ENCODE peak calls at places on chromosomes 1 and 21, in nine cellular contexts. V, E, U, P, R, Q, G, L and W are unnamed samples.

GRCh38 chr1:244083544-244083943 is 32.5 kb downstream of the ZBTB18 start:
- DNase-seq in V (no peak), E (no peak), U (no peak), P (no peak), R (no peak), Q (no peak), G (no peak), L (no peak), W (no peak)

GRCh38 chr1:41493117-41493536 is 8.6 kb upstream of the EDN2 start:
- DNase-seq in V (no peak), E (no peak), U (no peak), P (peak), R (no peak), Q (peak), G (no peak), L (peak), W (no peak)

GRCh38 chr1:167266965-167267364 is 46.3 kb downstream of the POU2F1 start:
- DNase-seq in V (no peak), E (no peak), U (no peak), P (no peak), R (no peak), Q (no peak), G (no peak), L (no peak), W (no peak)

GRCh38 chr1:150236614-150236934 is 662 bp upstream of the ANP32E start:
- DNase-seq in V (no peak), E (no peak), U (no peak), P (no peak), R (no peak), Q (no peak), G (no peak), L (no peak), W (no peak)

GRCh38 chr1:229884765-229885164 is 182.3 kb upstream of the GALNT2 start:
- DNase-seq in V (no peak), E (peak), U (no peak), P (peak), R (peak), Q (no peak), G (no peak), L (peak), W (no peak)

GRCh38 chr1:41366428-41367101 is 5.3 kb downstream of the FOXO6 start:
- DNase-seq in V (no peak), E (peak), U (no peak), P (peak), R (peak), Q (no peak), G (no peak), L (peak), W (no peak)

GRCh38 chr1:68136187-68136586 is 85.8 kb upstream of the DIRAS3 start:
- DNase-seq in V (no peak), E (no peak), U (no peak), P (no peak), R (no peak), Q (peak), G (no peak), L (no peak), W (no peak)

GRCh38 chr1:28235746-28236655 is at the start of gene ATP5IF1:
- DNase-seq in V (peak), E (peak), U (peak), P (peak), R (peak), Q (peak), G (peak), L (peak), W (peak)

GRCh38 chr21:42061866-42062542 is 9.1 kb upstream of the UMODL1 start:
- DNase-seq in V (no peak), E (no peak), U (peak), P (no peak), R (no peak), Q (no peak), G (no peak), L (no peak), W (no peak)

GRCh38 chr1:62301726-62302390 is 17.4 kb downstream of the KANK4 start:
- DNase-seq in V (no peak), E (no peak), U (no peak), P (no peak), R (no peak), Q (no peak), G (no peak), L (no peak), W (no peak)

GRCh38 chr1:220655961-220656720 is 34.0 kb upstream of the C1orf115 start:
- DNase-seq in V (no peak), E (no peak), U (no peak), P (no peak), R (no peak), Q (no peak), G (no peak), L (no peak), W (no peak)

GRCh38 chr1:154765970-154766369 is 104.1 kb downstream of the KCNN3 start:
- DNase-seq in V (peak), E (peak), U (no peak), P (peak), R (no peak), Q (peak), G (peak), L (no peak), W (no peak)

GRCh38 chr1:32055426-32055825 is 17.3 kb upstream of the TMEM39B start:
- DNase-seq in V (no peak), E (no peak), U (no peak), P (no peak), R (no peak), Q (no peak), G (no peak), L (no peak), W (no peak)

GRCh38 chr1:8197493-8198282 is 120.2 kb upstream of the SLC45A1 start:
- DNase-seq in V (peak), E (no peak), U (peak), P (peak), R (peak), Q (peak), G (no peak), L (peak), W (peak)

GRCh38 chr1:15154480-15155036 is 1.0 kb downstream of the TMEM51 start:
- DNase-seq in V (no peak), E (peak), U (peak), P (peak), R (peak), Q (no peak), G (peak), L (peak), W (no peak)

GRCh38 chr1:153310526-153310925 is 2.2 kb downstream of the PGLYRP3 start:
- DNase-seq in V (no peak), E (no peak), U (no peak), P (no peak), R (no peak), Q (no peak), G (no peak), L (no peak), W (no peak)

GRCh38 chr1:70864302-70864701 is 183.3 kb downstream of the PTGER3 start:
- DNase-seq in V (no peak), E (no peak), U (no peak), P (no peak), R (no peak), Q (peak), G (no peak), L (no peak), W (no peak)

GRCh38 chr1:231879296-231879695 is 252.7 kb downstream of the DISC1 start:
- DNase-seq in V (no peak), E (peak), U (no peak), P (no peak), R (no peak), Q (no peak), G (no peak), L (no peak), W (no peak)

GRCh38 chr1:20301463-20302092 is 10.9 kb downstream of the VWA5B1 start:
- DNase-seq in V (no peak), E (no peak), U (no peak), P (no peak), R (no peak), Q (no peak), G (no peak), L (no peak), W (no peak)

GRCh38 chr1:1034438-1034759 is 14.5 kb downstream of the AGRN start:
- DNase-seq in V (no peak), E (peak), U (no peak), P (no peak), R (no peak), Q (no peak), G (no peak), L (no peak), W (no peak)

GRCh38 chr1:58597991-58598390 is 20.9 kb upstream of the TACSTD2 start:
- DNase-seq in V (no peak), E (no peak), U (no peak), P (no peak), R (no peak), Q (no peak), G (no peak), L (no peak), W (no peak)

GRCh38 chr1:92848201-92848600 is 16.4 kb downstream of the RPL5 start:
- DNase-seq in V (no peak), E (no peak), U (no peak), P (no peak), R (no peak), Q (no peak), G (no peak), L (no peak), W (no peak)

GRCh38 chr1:217482356-217483102 is 148.4 kb downstream of the GPATCH2 start:
- DNase-seq in V (no peak), E (no peak), U (no peak), P (peak), R (no peak), Q (peak), G (no peak), L (no peak), W (no peak)

GRCh38 chr1:43619314-43619790 is 30.6 kb upstream of the KDM4A start:
- DNase-seq in V (no peak), E (no peak), U (no peak), P (no peak), R (no peak), Q (no peak), G (no peak), L (no peak), W (peak)
- TF ChIP-seq CTCF in V (no peak), E (no peak), U (no peak), P (no peak), R (no peak), Q (no peak), G (no peak), L (no peak), W (no peak)

DNA sequence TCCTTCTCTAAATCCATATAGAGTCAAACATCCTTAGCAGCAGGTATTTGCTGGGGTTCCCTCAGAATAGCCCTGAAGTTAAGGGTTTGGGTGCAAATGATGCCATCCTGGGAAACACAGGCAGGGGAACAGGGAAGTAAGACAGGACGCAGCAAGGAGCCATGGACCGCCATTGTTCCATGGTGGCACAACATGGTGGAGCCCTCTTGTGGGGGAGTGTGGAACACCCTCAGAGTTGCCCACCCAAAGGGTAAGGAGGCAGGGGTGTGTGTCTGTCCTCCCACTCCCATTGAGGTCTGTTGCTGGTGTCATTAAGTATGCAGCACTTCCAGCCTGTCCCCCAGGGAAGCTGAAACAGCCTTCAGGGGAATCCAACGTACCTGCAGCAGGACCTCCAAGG is 20.4 kb upstream of the RCAN1 start:
- DNase-seq in V (no peak), E (peak), U (no peak), P (peak), R (no peak), Q (no peak), G (peak), L (no peak), W (no peak)
- TF ChIP-seq CTCF in V (no peak), E (peak), U (peak), P (peak), R (no peak), Q (peak), G (no peak), L (peak), W (peak)

GRCh38 chr1:3453891-3454810 is at the start of gene ARHGEF16:
- DNase-seq in V (peak), E (peak), U (peak), P (peak), R (peak), Q (peak), G (peak), L (peak), W (peak)
- TF ChIP-seq CTCF in V (no peak), E (peak), U (peak), P (peak), R (peak), Q (no peak), G (no peak), L (peak), W (peak)

GRCh38 chr1:203056516-203056915 is 29.3 kb downstream of the MYOG start:
- DNase-seq in V (no peak), E (no peak), U (no peak), P (no peak), R (no peak), Q (no peak), G (no peak), L (no peak), W (no peak)
- TF ChIP-seq CTCF in V (no peak), E (peak), U (no peak), P (no peak), R (no peak), Q (peak), G (peak), L (no peak), W (peak)

DNA sequence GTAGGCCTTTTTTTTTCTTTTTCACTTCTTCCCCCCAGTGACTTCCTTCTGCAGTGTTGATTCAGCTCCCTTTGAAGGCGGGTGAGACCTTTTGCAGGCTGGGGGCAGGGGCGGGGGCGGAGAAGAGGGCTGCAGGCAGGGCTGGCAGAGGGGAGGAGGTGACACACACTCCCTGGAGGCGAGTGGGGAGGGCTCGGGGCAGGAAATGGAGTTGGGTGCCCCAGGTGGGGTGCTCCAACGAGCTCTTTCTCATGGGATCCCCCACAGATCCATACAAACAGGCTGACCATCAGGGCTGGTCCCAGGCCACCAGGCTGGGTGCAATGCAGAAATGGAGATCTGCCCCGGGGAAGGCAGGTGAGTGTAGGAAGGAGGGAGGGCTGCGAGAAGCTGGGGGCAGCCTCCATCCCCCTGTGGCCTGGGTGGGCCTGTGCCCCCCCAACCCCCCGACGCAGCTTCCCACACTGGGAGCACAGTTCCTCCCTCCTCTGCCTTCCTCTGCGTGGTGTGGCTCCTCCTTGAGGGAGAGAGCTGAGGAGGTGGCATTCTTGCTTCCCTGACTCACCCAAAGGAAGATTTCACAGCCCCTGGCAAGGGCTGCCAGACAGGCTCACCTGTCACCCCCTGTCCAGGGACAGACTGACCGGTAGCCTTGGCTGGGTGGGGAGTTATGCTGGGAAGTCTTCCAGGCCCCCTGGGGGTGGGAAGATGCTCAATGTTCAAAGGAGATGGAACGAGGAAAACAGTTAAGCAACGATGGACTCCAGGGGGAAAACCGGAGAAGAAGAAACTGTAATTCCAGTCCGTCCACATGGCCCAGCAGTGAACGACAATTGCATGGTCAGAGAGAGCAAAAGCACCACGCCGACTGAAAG is 7.1 kb upstream of the ITGB2 start:
- DNase-seq in V (no peak), E (no peak), U (no peak), P (peak), R (peak), Q (peak), G (no peak), L (no peak), W (no peak)
- TF ChIP-seq CTCF in V (no peak), E (no peak), U (no peak), P (no peak), R (no peak), Q (no peak), G (no peak), L (no peak), W (peak)

GRCh38 chr21:46093668-46094400 is 4.1 kb upstream of the COL6A2 start:
- DNase-seq in V (no peak), E (no peak), U (no peak), P (no peak), R (no peak), Q (no peak), G (no peak), L (no peak), W (no peak)

GRCh38 chr21:46096596-46096981 is 1.3 kb upstream of the COL6A2 start:
- DNase-seq in V (no peak), E (no peak), U (no peak), P (no peak), R (no peak), Q (no peak), G (peak), L (no peak), W (no peak)

GRCh38 chr21:46094401-46095105 is 3.4 kb upstream of the COL6A2 start:
- DNase-seq in V (no peak), E (no peak), U (no peak), P (no peak), R (no peak), Q (no peak), G (no peak), L (no peak), W (no peak)

GRCh38 chr21:46095814-46096595 is 1.9 kb upstream of the COL6A2 start:
- DNase-seq in V (no peak), E (no peak), U (no peak), P (no peak), R (no peak), Q (no peak), G (no peak), L (no peak), W (no peak)

GRCh38 chr21:46095106-46095719 is 2.7 kb upstream of the COL6A2 start:
- DNase-seq in V (no peak), E (no peak), U (no peak), P (no peak), R (no peak), Q (no peak), G (no peak), L (no peak), W (no peak)
- TF ChIP-seq CTCF in V (no peak), E (no peak), U (no peak), P (no peak), R (no peak), Q (no peak), G (no peak), L (no peak), W (no peak)

DNA sequence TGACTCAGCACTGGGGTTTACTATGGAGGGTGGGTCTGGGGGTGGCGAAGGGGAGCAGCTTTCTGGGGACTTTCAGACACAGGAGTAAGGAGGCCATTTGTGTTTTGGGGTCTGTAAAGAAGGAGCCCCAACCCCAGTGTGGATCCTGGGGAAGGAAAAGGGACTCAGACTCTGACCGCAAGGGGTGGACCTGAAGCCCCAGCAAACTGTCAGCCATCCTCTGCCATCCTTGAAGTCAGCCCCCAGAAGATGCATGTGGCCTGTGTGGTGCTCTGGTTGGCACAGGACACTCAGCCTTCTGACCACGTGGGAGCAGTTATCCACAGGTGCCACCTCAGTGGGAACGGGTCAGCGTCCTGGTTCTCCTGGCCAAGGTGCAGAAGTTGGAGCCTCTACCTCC is 26.0 kb upstream of the EPS8L3 start:
- DNase-seq in V (peak), E (no peak), U (no peak), P (no peak), R (peak), Q (no peak), G (no peak), L (no peak), W (peak)
- TF ChIP-seq CTCF in V (no peak), E (no peak), U (no peak), P (no peak), R (no peak), Q (no peak), G (no peak), L (no peak), W (no peak)

GRCh38 chr1:207695943-207696342 is 51.0 kb downstream of the CR1L start:
- DNase-seq in V (no peak), E (no peak), U (no peak), P (no peak), R (no peak), Q (no peak), G (no peak), L (no peak), W (no peak)

GRCh38 chr1:207703712-207704111 is 48.1 kb upstream of the CD46 start:
- DNase-seq in V (no peak), E (no peak), U (no peak), P (no peak), R (no peak), Q (no peak), G (no peak), L (no peak), W (no peak)

GRCh38 chr1:207702317-207702716 is 49.5 kb upstream of the CD46 start:
- DNase-seq in V (no peak), E (no peak), U (no peak), P (no peak), R (no peak), Q (no peak), G (no peak), L (no peak), W (no peak)

GRCh38 chr1:207698822-207699483 is 52.9 kb upstream of the CD46 start:
- DNase-seq in V (peak), E (peak), U (no peak), P (peak), R (peak), Q (peak), G (peak), L (peak), W (no peak)
- TF ChIP-seq CTCF in V (no peak), E (peak), U (peak), P (peak), R (peak), Q (peak), G (peak), L (peak), W (peak)